ENCODE peak calls at places on chromosome 16, in six cellular contexts. O, D, P, B, U and R are unnamed samples.

GRCh38 chr16:57178296-57178695 is 7.5 kb downstream of the PSME3IP1 start:
- DNase-seq in O (no peak), D (no peak), P (no peak), B (no peak), U (no peak), R (no peak)

GRCh38 chr16:55809386-55809785 is 23.5 kb downstream of the CES1 start:
- DNase-seq in O (no peak), D (no peak), P (no peak), B (no peak), U (no peak), R (no peak)

GRCh38 chr16:88905563-88905962 is 39.1 kb upstream of the PABPN1L start:
- DNase-seq in O (no peak), D (no peak), P (peak), B (no peak), U (no peak), R (no peak)

GRCh38 chr16:67026570-67026969 is 2.4 kb upstream of the CBFB start:
- DNase-seq in O (no peak), D (no peak), P (no peak), B (no peak), U (peak), R (no peak)

GRCh38 chr16:89785523-89786155 is 30.8 kb downstream of the FANCA start:
- DNase-seq in O (no peak), D (no peak), P (no peak), B (no peak), U (no peak), R (no peak)

GRCh38 chr16:87042551-87043272 is 274.5 kb downstream of the C16orf95 start:
- DNase-seq in O (no peak), D (no peak), P (no peak), B (no peak), U (no peak), R (no peak)

GRCh38 chr16:72191551-72191950 is 19.6 kb upstream of the PMFBP1 start:
- DNase-seq in O (no peak), D (no peak), P (peak), B (no peak), U (no peak), R (no peak)

GRCh38 chr16:89103781-89104180 is 10.1 kb downstream of the ACSF3 start:
- DNase-seq in O (no peak), D (no peak), P (no peak), B (no peak), U (no peak), R (no peak)

GRCh38 chr16:19294156-19294649 is 8.7 kb downstream of the CLEC19A start:
- DNase-seq in O (no peak), D (no peak), P (no peak), B (no peak), U (no peak), R (no peak)

GRCh38 chr16:87484487-87485331 is 8.1 kb downstream of the ZCCHC14 start:
- DNase-seq in O (no peak), D (no peak), P (no peak), B (no peak), U (no peak), R (no peak)

GRCh38 chr16:88320947-88321634 is 61.7 kb upstream of the ZNF469 start:
- DNase-seq in O (no peak), D (no peak), P (peak), B (no peak), U (no peak), R (no peak)

GRCh38 chr16:58421529-58421928 is 29.3 kb downstream of the GINS3 start:
- DNase-seq in O (peak), D (no peak), P (peak), B (no peak), U (no peak), R (no peak)

GRCh38 chr16:73015612-73016487 is 32.1 kb downstream of the ZFHX3 start:
- DNase-seq in O (no peak), D (no peak), P (no peak), B (no peak), U (no peak), R (no peak)

GRCh38 chr16:52539197-52539596 is 7.7 kb downstream of the TOX3 start:
- DNase-seq in O (no peak), D (no peak), P (no peak), B (no peak), U (no peak), R (no peak)

GRCh38 chr16:88936008-88936912 is 40.7 kb downstream of the CBFA2T3 start:
- DNase-seq in O (no peak), D (no peak), P (no peak), B (no peak), U (no peak), R (no peak)

GRCh38 chr16:85010931-85011845 is at the start of gene ZDHHC7:
- DNase-seq in O (peak), D (peak), P (peak), B (no peak), U (peak), R (peak)
- TF ChIP-seq CTCF in O (no peak), D (no peak), P (no peak), B (no peak), U (no peak), R (peak)

GRCh38 chr16:66025751-66026150 is 340.7 kb upstream of the CDH5 start:
- DNase-seq in O (no peak), D (no peak), P (no peak), B (no peak), U (no peak), R (no peak)

GRCh38 chr16:66026931-66027330 is 339.6 kb upstream of the CDH5 start:
- DNase-seq in O (no peak), D (no peak), P (no peak), B (no peak), U (no peak), R (no peak)

GRCh38 chr16:66028505-66029216 is 337.8 kb upstream of the CDH5 start:
- DNase-seq in O (peak), D (peak), P (no peak), B (peak), U (no peak), R (no peak)

GRCh38 chr16:66030036-66030435 is 336.5 kb upstream of the CDH5 start:
- DNase-seq in O (peak), D (peak), P (peak), B (peak), U (no peak), R (no peak)

GRCh38 chr16:66026211-66026610 is 340.3 kb upstream of the CDH5 start:
- DNase-seq in O (no peak), D (no peak), P (peak), B (no peak), U (no peak), R (no peak)
- TF ChIP-seq CTCF in O (peak), D (peak), P (peak), B (peak), U (peak), R (no peak)

DNA sequence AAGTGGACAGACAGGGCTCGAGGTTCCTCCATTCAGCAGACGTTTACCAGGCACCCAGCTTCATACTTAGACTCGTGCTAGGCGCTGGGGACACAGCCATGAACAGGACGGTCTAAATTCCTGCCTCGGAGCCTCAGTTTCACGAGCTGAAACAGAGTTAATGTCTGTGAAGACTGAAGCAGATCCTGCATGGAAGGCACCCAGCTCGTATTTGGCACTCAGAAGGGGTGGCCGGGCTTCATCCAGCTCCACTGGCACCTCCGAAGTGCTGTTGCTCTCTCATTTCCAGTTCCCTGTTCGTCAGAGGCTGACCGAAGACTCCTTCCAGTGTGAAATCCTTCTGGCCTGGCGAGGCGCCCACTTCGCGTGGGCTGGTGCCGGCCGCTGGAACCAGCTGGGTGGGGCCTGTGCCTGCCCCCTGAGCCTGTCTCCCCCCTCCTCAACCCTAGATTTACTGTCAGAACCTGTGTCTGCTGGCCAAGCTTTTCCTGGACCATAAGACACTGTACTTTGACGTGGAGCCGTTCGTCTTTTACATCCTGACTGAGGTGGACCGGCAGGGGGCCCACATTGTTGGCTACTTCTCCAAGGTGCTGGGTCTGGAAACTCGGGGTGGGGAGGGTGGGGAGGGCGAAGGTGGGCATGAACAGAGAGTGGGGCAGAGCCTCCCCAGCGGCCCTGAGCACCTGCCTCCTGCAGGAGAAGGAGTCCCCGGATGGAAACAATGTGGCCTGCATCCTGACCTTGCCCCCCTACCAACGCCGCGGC is 5.8 kb downstream of the PRSS8 start:
- DNase-seq in O (peak), D (no peak), P (no peak), B (no peak), U (no peak), R (no peak)
- TF ChIP-seq CTCF in O (no peak), D (no peak), P (no peak), B (no peak), U (no peak), R (no peak)

GRCh38 chr16:1884889-1885288 is 12.9 kb upstream of the MEIOB start:
- DNase-seq in O (no peak), D (no peak), P (no peak), B (no peak), U (no peak), R (no peak)

GRCh38 chr16:1879477-1879876 is 7.5 kb upstream of the MEIOB start:
- DNase-seq in O (no peak), D (no peak), P (no peak), B (no peak), U (no peak), R (no peak)

GRCh38 chr16:1890024-1890700 is 18.2 kb upstream of the MEIOB start:
- DNase-seq in O (no peak), D (no peak), P (no peak), B (no peak), U (no peak), R (no peak)

GRCh38 chr16:1887711-1888354 is 15.9 kb upstream of the MEIOB start:
- DNase-seq in O (no peak), D (no peak), P (no peak), B (no peak), U (no peak), R (no peak)

GRCh38 chr16:1884155-1884760 is 12.3 kb upstream of the MEIOB start:
- DNase-seq in O (no peak), D (no peak), P (peak), B (no peak), U (no peak), R (no peak)
- TF ChIP-seq CTCF in O (no peak), D (peak), P (peak), B (no peak), U (peak), R (peak)

GRCh38 chr16:82664181-82664580 is 37.4 kb downstream of the CDH13 start:
- DNase-seq in O (no peak), D (no peak), P (no peak), B (no peak), U (no peak), R (no peak)

GRCh38 chr16:82668094-82668493 is 41.3 kb downstream of the CDH13 start:
- DNase-seq in O (no peak), D (no peak), P (no peak), B (no peak), U (no peak), R (no peak)

GRCh38 chr16:82665025-82665424 is 38.3 kb downstream of the CDH13 start:
- DNase-seq in O (no peak), D (no peak), P (no peak), B (no peak), U (no peak), R (no peak)

GRCh38 chr16:82671743-82672142 is 45.0 kb downstream of the CDH13 start:
- DNase-seq in O (no peak), D (no peak), P (no peak), B (no peak), U (no peak), R (no peak)

GRCh38 chr16:82667437-82667836 is 40.7 kb downstream of the CDH13 start:
- DNase-seq in O (no peak), D (no peak), P (no peak), B (no peak), U (no peak), R (no peak)
- TF ChIP-seq CTCF in O (no peak), D (no peak), P (no peak), B (no peak), U (no peak), R (no peak)

DNA sequence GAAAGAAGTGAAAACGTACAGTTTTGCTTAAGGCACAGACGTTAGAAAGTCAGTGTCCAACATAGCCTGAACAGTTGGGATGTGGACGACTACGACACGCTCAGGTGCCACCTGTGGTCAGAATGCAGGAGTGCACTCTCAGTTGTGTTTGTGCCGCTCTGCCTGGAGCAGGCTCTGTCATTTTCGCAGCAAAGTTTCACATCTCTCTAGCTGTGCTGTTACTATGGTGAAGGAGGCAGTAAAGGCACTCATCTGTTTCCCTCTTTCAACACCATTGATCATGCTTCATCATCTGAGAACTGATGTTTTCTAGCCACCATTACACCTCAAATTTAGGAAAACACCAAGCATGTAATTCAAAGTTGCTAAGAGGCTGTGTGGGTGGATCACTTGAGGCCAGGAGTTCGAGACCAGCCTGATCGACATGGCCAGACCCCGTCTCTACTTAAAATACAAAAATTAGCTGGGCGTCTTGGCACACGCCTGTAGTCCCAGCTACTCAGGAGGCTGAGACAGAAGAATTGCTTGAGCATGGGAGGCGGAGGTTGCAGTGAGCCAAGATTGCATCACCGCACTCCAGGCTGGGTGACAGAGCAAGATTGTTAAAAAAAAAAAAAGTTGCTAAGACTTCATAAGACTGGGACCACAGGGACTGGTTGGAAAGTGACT is 44.9 kb upstream of the DNAJA2 start:
- DNase-seq in O (peak), D (no peak), P (peak), B (no peak), U (no peak), R (peak)
- TF ChIP-seq CTCF in O (peak), D (peak), P (peak), B (peak), U (peak), R (peak)